ENCODE peak calls at places on chromosomes 16 and 17, in five cellular contexts. C is lower lobe of right lung, D is left ventricle myocardium inferior, W is left lung, Z is HuH-7. L is an unnamed sample.

GRCh38 chr17:16273499-16273898 is 56.5 kb downstream of the PIGL start:
- DNase-seq in W (no peak), D (no peak), Z (no peak), C (no peak), L (no peak)

GRCh38 chr16:49875812-49876715 is 20.2 kb upstream of the ZNF423 start:
- DNase-seq in Z (no peak), W (no peak), D (no peak), C (no peak), L (no peak)

GRCh38 chr17:73017653-73018052 is 74.8 kb downstream of the SLC39A11 start:
- DNase-seq in C (no peak), D (no peak), Z (no peak), W (no peak), L (no peak)

GRCh38 chr17:63516910-63517824 is 6.0 kb upstream of the KCNH6 start:
- DNase-seq in C (no peak), W (no peak), Z (no peak), D (no peak), L (no peak)

GRCh38 chr17:40018211-40019121 is 3.2 kb downstream of the CSF3 start:
- DNase-seq in D (peak), W (peak), Z (no peak), C (no peak), L (no peak)

GRCh38 chr17:31690118-31690517 is 168.9 kb downstream of the COPRS start:
- DNase-seq in W (no peak), Z (no peak), C (no peak), D (no peak), L (no peak)

GRCh38 chr17:40350410-40351184 is 13.9 kb downstream of the GJD3 start:
- DNase-seq in Z (no peak), D (no peak), W (peak), C (no peak), L (no peak)

GRCh38 chr16:69397821-69398521 is 12.2 kb upstream of the TERF2 start:
- DNase-seq in Z (peak), W (no peak), C (no peak), D (no peak), L (no peak)

GRCh38 chr17:4533522-4534502 is 21.4 kb downstream of the MYBBP1A start:
- DNase-seq in Z (peak), W (no peak), D (peak), C (no peak), L (no peak)

GRCh38 chr17:82372063-82372590 is 562 bp downstream of the UTS2R start:
- DNase-seq in W (peak), Z (no peak), D (no peak), C (peak), L (no peak)

GRCh38 chr17:50151937-50152547 is 1.6 kb upstream of the PPP1R9B start:
- DNase-seq in D (peak), W (peak), Z (peak), C (peak), L (peak)

GRCh38 chr16:56549744-56550385 is 15.0 kb upstream of the MT4 start:
- DNase-seq in Z (no peak), C (no peak), D (no peak), W (no peak), L (no peak)

GRCh38 chr17:56754523-56755208 is 79.1 kb downstream of the C17orf67 start:
- DNase-seq in C (no peak), W (no peak), Z (peak), D (no peak), L (no peak)

GRCh38 chr16:86509759-86510464 is 415 bp upstream of the FOXF1 start:
- DNase-seq in D (peak), W (no peak), Z (no peak), C (peak), L (no peak)

L was measured in spleen.